ENCODE peak calls at places on chromosome 16, in seven cellular contexts. E is A549; U is HFFc6; Y is EL; L is posterior vena cava; C is iPS-NIHi11; V is activated naive CD4-positive, alpha-beta T cell treated with Interleukin-2 at 50 U/mL for 16 hours. G is an unnamed sample.
A peak's percentile ranks its signal among the peaks of the same experiment; 100 is the strongest.

GRCh38 chr16:4414187-4414909 is 2.0 kb downstream of the CORO7 start:
- DNase-seq in E (no peak), C (no peak), L (no peak), Y (no peak), V (peak; percentile 91), U (no peak), G (no peak)

GRCh38 chr16:3321802-3322201 is 16.5 kb downstream of the ZNF75A start:
- DNase-seq in E (no peak), L (no peak), U (no peak), C (no peak), Y (no peak), V (no peak), G (no peak)

GRCh38 chr16:17129971-17130370 is 340.8 kb downstream of the XYLT1 start:
- DNase-seq in Y (no peak), E (no peak), U (no peak), L (no peak), V (no peak), C (no peak), G (no peak)

GRCh38 chr16:19088341-19088916 is 21.0 kb downstream of the COQ7 start:
- DNase-seq in E (no peak), L (no peak), V (no peak), C (no peak), U (no peak), Y (no peak), G (no peak)

GRCh38 chr16:80058236-80058635 is 457.7 kb upstream of the MAF start:
- DNase-seq in E (no peak), Y (no peak), L (no peak), V (no peak), C (no peak), U (no peak), G (no peak)

GRCh38 chr16:71923941-71924690 is 28.8 kb downstream of the IST1 start:
- DNase-seq in V (no peak), E (no peak), L (no peak), Y (peak; percentile 68), C (no peak), U (peak; percentile 22), G (no peak)

GRCh38 chr16:67673712-67674580 is 7.3 kb downstream of the C16orf86 start:
- DNase-seq in E (no peak), C (no peak), V (no peak), Y (no peak), L (no peak), U (no peak), G (no peak)

GRCh38 chr16:63983401-63983800 is 1138.5 kb downstream of the CDH11 start:
- DNase-seq in C (peak; percentile 15), Y (no peak), E (no peak), V (no peak), U (no peak), L (no peak), G (no peak)

GRCh38 chr16:53052519-53053501 is at the start of gene CHD9NB:
- DNase-seq in V (no peak), L (peak; percentile 78), C (no peak), Y (peak; percentile 84), E (peak; percentile 79), U (peak; percentile 93), G (peak; percentile 85)

GRCh38 chr16:69820926-69821541 is 58.9 kb downstream of the WWP2 start:
- DNase-seq in C (no peak), U (no peak), Y (peak; percentile 28), L (no peak), E (no peak), V (no peak), G (peak; percentile 63)

GRCh38 chr16:89913408-89914387 is 5.0 kb upstream of the MC1R start:
- DNase-seq in E (no peak), V (no peak), L (no peak), U (no peak), C (no peak), Y (no peak), G (no peak)

GRCh38 chr16:66426112-66427035 is 721 bp upstream of the BEAN1 start:
- DNase-seq in C (peak; percentile 51), V (no peak), E (no peak), L (no peak), U (no peak), Y (no peak), G (no peak)

GRCh38 chr16:56977256-56977655 is 12.1 kb upstream of the NLRC5 start:
- DNase-seq in L (no peak), E (no peak), V (no peak), C (no peak), U (no peak), Y (no peak), G (no peak)

GRCh38 chr16:15502041-15502725 is 67.8 kb downstream of the BMERB1 start:
- DNase-seq in Y (peak; percentile 93), L (peak; percentile 79), C (peak; percentile 46), U (peak; percentile 79), V (no peak), E (peak; percentile 94), G (peak; percentile 92)

GRCh38 chr16:4323845-4324478 is 8.1 kb downstream of the GLIS2 start:
- DNase-seq in C (peak; percentile 89), V (no peak), U (no peak), L (no peak), E (peak; percentile 79), Y (peak; percentile 40), G (no peak)

GRCh38 chr16:59048876-59049275 is 314.8 kb upstream of the GOT2 start:
- DNase-seq in C (no peak), L (no peak), U (no peak), Y (peak; percentile 30), V (no peak), E (no peak), G (no peak)

GRCh38 chr16:5228369-5228768 is 130.8 kb upstream of the EEF2KMT start:
- DNase-seq in E (no peak), V (no peak), L (no peak), U (no peak), C (peak; percentile 82), Y (no peak), G (no peak)

GRCh38 chr16:85667261-85667660 is 21.5 kb downstream of the GINS2 start:
- DNase-seq in Y (no peak), L (no peak), C (no peak), E (no peak), V (no peak), U (no peak), G (no peak)

GRCh38 chr16:57134982-57135381 is 42.6 kb downstream of the CPNE2 start:
- DNase-seq in Y (no peak), L (no peak), C (no peak), U (no peak), V (peak; percentile 21), E (no peak), G (no peak)

GRCh38 chr16:55737966-55738365 is 82.2 kb downstream of the SLC6A2 start:
- DNase-seq in L (no peak), C (no peak), Y (no peak), E (no peak), U (no peak), V (no peak), G (no peak)

GRCh38 chr16:80931985-80932720 is 74.5 kb downstream of the CMC2 start:
- DNase-seq in Y (peak; percentile 66), L (peak; percentile 91), V (no peak), E (peak; percentile 54), C (peak; percentile 69), U (peak; percentile 25), G (peak; percentile 18)

GRCh38 chr16:318628-319027 is 33.9 kb downstream of the AXIN1 start:
- DNase-seq in U (no peak), C (peak; percentile 83), V (no peak), E (peak; percentile 33), L (no peak), Y (no peak), G (no peak)

GRCh38 chr16:81239722-81240121 is 1.2 kb downstream of the BCO1 start:
- DNase-seq in Y (no peak), V (no peak), L (no peak), E (no peak), U (no peak), C (no peak), G (no peak)

GRCh38 chr16:89325861-89326471 is 108.5 kb downstream of the ZNF778 start:
- DNase-seq in E (peak; percentile 66), V (no peak), Y (peak; percentile 83), C (no peak), L (peak; percentile 84), U (peak; percentile 86), G (peak; percentile 64)

GRCh38 chr16:53175118-53175517 is 120.3 kb downstream of the CHD9 start:
- DNase-seq in E (no peak), C (no peak), U (no peak), V (no peak), L (no peak), Y (no peak), G (no peak)

GRCh38 chr16:4800290-4801041 is 2.0 kb downstream of the ROGDI start:
- DNase-seq in C (no peak), L (no peak), Y (no peak), U (no peak), E (no peak), V (no peak), G (no peak)

GRCh38 chr16:83852774-83853173 is 45.0 kb downstream of the HSBP1 start:
- DNase-seq in V (no peak), U (no peak), E (no peak), L (no peak), C (no peak), Y (no peak), G (no peak)

G was measured in stromal cell of bone marrow.